ENCODE peak calls at places on chromosomes 16 and 17, in six cellular contexts. One of them, this sample, is unnamed.

GRCh38 chr16:50640391-50640790 is 40.7 kb downstream of the SNX20 start:
- DNase-seq in colonic mucosa: no peak
- DNase-seq in stimulated activated CD4-positive, alpha-beta T cell treated with anti-CD3 and anti-CD28 coated beads, Interleukin-2, amount 100 ng/mL, for 24 hours: no peak
- DNase-seq in occipital lobe: no peak
- DNase-seq in head of caudate nucleus: no peak
- DNase-seq in AG09309: no peak
- DNase-seq in this sample: no peak

GRCh38 chr16:56297684-56298083 is 106.4 kb downstream of the GNAO1 start:
- DNase-seq in colonic mucosa: no peak
- DNase-seq in stimulated activated CD4-positive, alpha-beta T cell treated with anti-CD3 and anti-CD28 coated beads, Interleukin-2, amount 100 ng/mL, for 24 hours: no peak
- DNase-seq in AG09309: no peak
- DNase-seq in head of caudate nucleus: no peak
- DNase-seq in occipital lobe: no peak
- DNase-seq in this sample: no peak

GRCh38 chr17:59756236-59756818 is 48.9 kb downstream of the VMP1 start:
- DNase-seq in occipital lobe: no peak
- DNase-seq in colonic mucosa: no peak
- DNase-seq in head of caudate nucleus: no peak
- DNase-seq in AG09309: peak; percentile 88
- DNase-seq in stimulated activated CD4-positive, alpha-beta T cell treated with anti-CD3 and anti-CD28 coated beads, Interleukin-2, amount 100 ng/mL, for 24 hours: no peak
- DNase-seq in this sample: no peak

GRCh38 chr17:77327566-77328463 is 187.0 kb downstream of the SEC14L1 start:
- DNase-seq in occipital lobe: peak; percentile 33
- DNase-seq in stimulated activated CD4-positive, alpha-beta T cell treated with anti-CD3 and anti-CD28 coated beads, Interleukin-2, amount 100 ng/mL, for 24 hours: no peak
- DNase-seq in colonic mucosa: peak; percentile 61
- DNase-seq in AG09309: no peak
- DNase-seq in head of caudate nucleus: peak; percentile 2
- DNase-seq in this sample: peak; percentile 86

GRCh38 chr17:45123930-45124796 is 8.2 kb downstream of the PLCD3 start:
- DNase-seq in head of caudate nucleus: no peak
- DNase-seq in colonic mucosa: peak; percentile 84
- DNase-seq in occipital lobe: no peak
- DNase-seq in stimulated activated CD4-positive, alpha-beta T cell treated with anti-CD3 and anti-CD28 coated beads, Interleukin-2, amount 100 ng/mL, for 24 hours: peak; percentile 15
- DNase-seq in AG09309: no peak
- DNase-seq in this sample: no peak

GRCh38 chr17:36920032-36921000 is 17.0 kb upstream of the LHX1 start:
- DNase-seq in AG09309: no peak
- DNase-seq in head of caudate nucleus: peak; percentile 22
- DNase-seq in stimulated activated CD4-positive, alpha-beta T cell treated with anti-CD3 and anti-CD28 coated beads, Interleukin-2, amount 100 ng/mL, for 24 hours: no peak
- DNase-seq in colonic mucosa: no peak
- DNase-seq in occipital lobe: no peak
- DNase-seq in this sample: no peak

GRCh38 chr16:24838554-24839266 is 7.1 kb upstream of the SLC5A11 start:
- DNase-seq in stimulated activated CD4-positive, alpha-beta T cell treated with anti-CD3 and anti-CD28 coated beads, Interleukin-2, amount 100 ng/mL, for 24 hours: no peak
- DNase-seq in head of caudate nucleus: peak; percentile 44
- DNase-seq in AG09309: peak; percentile 34
- DNase-seq in occipital lobe: peak; percentile 64
- DNase-seq in colonic mucosa: peak; percentile 25
- DNase-seq in this sample: no peak

GRCh38 chr17:66701462-66701861 is 133.5 kb upstream of the CACNG5 start:
- DNase-seq in occipital lobe: no peak
- DNase-seq in AG09309: no peak
- DNase-seq in stimulated activated CD4-positive, alpha-beta T cell treated with anti-CD3 and anti-CD28 coated beads, Interleukin-2, amount 100 ng/mL, for 24 hours: no peak
- DNase-seq in colonic mucosa: no peak
- DNase-seq in head of caudate nucleus: no peak
- DNase-seq in this sample: no peak

GRCh38 chr17:50289268-50289667 is 15.0 kb downstream of the TMEM92 start:
- DNase-seq in head of caudate nucleus: no peak
- DNase-seq in AG09309: no peak
- DNase-seq in stimulated activated CD4-positive, alpha-beta T cell treated with anti-CD3 and anti-CD28 coated beads, Interleukin-2, amount 100 ng/mL, for 24 hours: no peak
- DNase-seq in colonic mucosa: no peak
- DNase-seq in occipital lobe: no peak
- DNase-seq in this sample: peak; percentile 9

GRCh38 chr17:28405632-28406477 is at the start of gene SLC46A1:
- DNase-seq in head of caudate nucleus: peak; percentile 77
- DNase-seq in stimulated activated CD4-positive, alpha-beta T cell treated with anti-CD3 and anti-CD28 coated beads, Interleukin-2, amount 100 ng/mL, for 24 hours: peak; percentile 78
- DNase-seq in occipital lobe: peak; percentile 60
- DNase-seq in AG09309: no peak
- DNase-seq in colonic mucosa: peak; percentile 65
- DNase-seq in this sample: peak; percentile 79

GRCh38 chr16:71526111-71526998 is at the start of gene CHST4:
- DNase-seq in head of caudate nucleus: no peak
- DNase-seq in occipital lobe: no peak
- DNase-seq in stimulated activated CD4-positive, alpha-beta T cell treated with anti-CD3 and anti-CD28 coated beads, Interleukin-2, amount 100 ng/mL, for 24 hours: peak; percentile 4
- DNase-seq in colonic mucosa: no peak
- DNase-seq in AG09309: peak; percentile 7
- DNase-seq in this sample: no peak

GRCh38 chr17:530851-531250 is 178.2 kb upstream of the RPH3AL start:
- DNase-seq in colonic mucosa: no peak
- DNase-seq in head of caudate nucleus: no peak
- DNase-seq in AG09309: no peak
- DNase-seq in occipital lobe: no peak
- DNase-seq in stimulated activated CD4-positive, alpha-beta T cell treated with anti-CD3 and anti-CD28 coated beads, Interleukin-2, amount 100 ng/mL, for 24 hours: no peak
- DNase-seq in this sample: no peak

GRCh38 chr17:72926171-72926570 is 166.3 kb downstream of the SLC39A11 start:
- DNase-seq in head of caudate nucleus: no peak
- DNase-seq in occipital lobe: no peak
- DNase-seq in AG09309: no peak
- DNase-seq in stimulated activated CD4-positive, alpha-beta T cell treated with anti-CD3 and anti-CD28 coated beads, Interleukin-2, amount 100 ng/mL, for 24 hours: no peak
- DNase-seq in colonic mucosa: no peak
- DNase-seq in this sample: no peak

GRCh38 chr17:37310940-37311339 is 64.8 kb upstream of the C17orf78 start:
- DNase-seq in head of caudate nucleus: no peak
- DNase-seq in stimulated activated CD4-positive, alpha-beta T cell treated with anti-CD3 and anti-CD28 coated beads, Interleukin-2, amount 100 ng/mL, for 24 hours: no peak
- DNase-seq in occipital lobe: no peak
- DNase-seq in colonic mucosa: no peak
- DNase-seq in AG09309: peak; percentile 55
- DNase-seq in this sample: no peak

GRCh38 chr16:27242868-27243590 is 25.5 kb downstream of the NSMCE1 start:
- DNase-seq in head of caudate nucleus: no peak
- DNase-seq in occipital lobe: no peak
- DNase-seq in AG09309: peak; percentile 71
- DNase-seq in stimulated activated CD4-positive, alpha-beta T cell treated with anti-CD3 and anti-CD28 coated beads, Interleukin-2, amount 100 ng/mL, for 24 hours: no peak
- DNase-seq in colonic mucosa: no peak
- DNase-seq in this sample: peak; percentile 43

GRCh38 chr17:2435181-2435741 is 34.4 kb upstream of the MNT start:
- DNase-seq in colonic mucosa: no peak
- DNase-seq in stimulated activated CD4-positive, alpha-beta T cell treated with anti-CD3 and anti-CD28 coated beads, Interleukin-2, amount 100 ng/mL, for 24 hours: no peak
- DNase-seq in head of caudate nucleus: peak; percentile 73
- DNase-seq in AG09309: peak; percentile 24
- DNase-seq in occipital lobe: peak; percentile 19
- DNase-seq in this sample: no peak

GRCh38 chr17:74833501-74834361 is 26.0 kb downstream of the GRIN2C start:
- DNase-seq in colonic mucosa: no peak
- DNase-seq in head of caudate nucleus: peak; percentile 73
- DNase-seq in stimulated activated CD4-positive, alpha-beta T cell treated with anti-CD3 and anti-CD28 coated beads, Interleukin-2, amount 100 ng/mL, for 24 hours: no peak
- DNase-seq in AG09309: no peak
- DNase-seq in occipital lobe: no peak
- DNase-seq in this sample: peak; percentile 48

GRCh38 chr17:74513987-74514631 is 17.2 kb downstream of the CD300LB start:
- DNase-seq in occipital lobe: no peak
- DNase-seq in colonic mucosa: no peak
- DNase-seq in head of caudate nucleus: no peak
- DNase-seq in stimulated activated CD4-positive, alpha-beta T cell treated with anti-CD3 and anti-CD28 coated beads, Interleukin-2, amount 100 ng/mL, for 24 hours: peak; percentile 35
- DNase-seq in AG09309: no peak
- DNase-seq in this sample: no peak

GRCh38 chr17:59425085-59425901 is 93.8 kb downstream of the YPEL2 start:
- DNase-seq in head of caudate nucleus: no peak
- DNase-seq in colonic mucosa: no peak
- DNase-seq in stimulated activated CD4-positive, alpha-beta T cell treated with anti-CD3 and anti-CD28 coated beads, Interleukin-2, amount 100 ng/mL, for 24 hours: no peak
- DNase-seq in occipital lobe: peak; percentile 48
- DNase-seq in AG09309: no peak
- DNase-seq in this sample: peak; percentile 66

GRCh38 chr17:74601944-74602572 is 10.0 kb upstream of the CD300LD start:
- DNase-seq in stimulated activated CD4-positive, alpha-beta T cell treated with anti-CD3 and anti-CD28 coated beads, Interleukin-2, amount 100 ng/mL, for 24 hours: peak; percentile 39
- DNase-seq in occipital lobe: no peak
- DNase-seq in colonic mucosa: peak; percentile 29
- DNase-seq in AG09309: no peak
- DNase-seq in head of caudate nucleus: peak; percentile 28
- DNase-seq in this sample: no peak

GRCh38 chr16:57185446-57185944 is 344 bp downstream of the PSME3IP1 start:
- DNase-seq in occipital lobe: peak; percentile 59
- DNase-seq in AG09309: no peak
- DNase-seq in colonic mucosa: peak; percentile 52
- DNase-seq in stimulated activated CD4-positive, alpha-beta T cell treated with anti-CD3 and anti-CD28 coated beads, Interleukin-2, amount 100 ng/mL, for 24 hours: no peak
- DNase-seq in head of caudate nucleus: peak; percentile 61
- DNase-seq in this sample: peak; percentile 70

This sample was measured in right lobe of liver.